ENCODE peak calls at places on chromosomes 6 and 20, in nine cellular contexts. X is anterior cingulate cortex; W is HT1080; M is iPS-NIHi11; Q is CD8-positive, alpha-beta memory T cell; G is left lung; O is left cardiac atrium; N is fibroblast of the aortic adventitia; V is activated CD4-positive, alpha-beta T cell treated with anti-CD3 and anti-CD28 coated beads for 1 hour. J is an unnamed sample.

GRCh38 chr6:166591026-166591425 is 4.5 kb upstream of the RAMACL start:
- DNase-seq in X (no peak), G (no peak), N (no peak), V (no peak), Q (no peak), O (no peak), M (no peak), W (no peak), J (no peak)

GRCh38 chr6:125206389-125206788 is 52.8 kb downstream of the TPD52L1 start:
- DNase-seq in O (no peak), G (no peak), W (no peak), V (no peak), X (no peak), Q (no peak), N (no peak), M (no peak), J (no peak)

GRCh38 chr6:134357110-134357509 is 39.2 kb upstream of the SGK1 start:
- DNase-seq in N (no peak), M (no peak), Q (no peak), O (no peak), W (no peak), G (no peak), X (no peak), V (no peak), J (peak)

GRCh38 chr20:31979713-31980426 is 11.9 kb downstream of the XKR7 start:
- DNase-seq in W (no peak), G (no peak), M (no peak), O (no peak), V (no peak), N (no peak), Q (no peak), X (no peak), J (no peak)

GRCh38 chr20:25188218-25188617 is 7.3 kb upstream of the ENTPD6 start:
- DNase-seq in V (no peak), M (no peak), Q (no peak), X (no peak), O (no peak), N (no peak), G (no peak), W (no peak), J (no peak)

GRCh38 chr20:62762376-62762775 is 33.9 kb upstream of the MRGBP start:
- DNase-seq in X (no peak), O (no peak), G (no peak), N (no peak), M (no peak), Q (no peak), W (no peak), V (no peak), J (no peak)

GRCh38 chr20:2826655-2827054 is 10.5 kb downstream of the TMEM239 start:
- DNase-seq in O (no peak), V (no peak), G (no peak), M (no peak), X (no peak), W (no peak), N (no peak), Q (no peak), J (no peak)

GRCh38 chr6:138278326-138278725 is 60.0 kb upstream of the PBOV1 start:
- DNase-seq in Q (no peak), N (peak), O (no peak), M (peak), W (peak), X (peak), V (no peak), G (no peak), J (no peak)

GRCh38 chr20:59777814-59778575 is 155.4 kb downstream of the SYCP2 start:
- DNase-seq in V (no peak), X (no peak), G (no peak), O (no peak), M (no peak), N (no peak), Q (no peak), W (no peak), J (no peak)

GRCh38 chr20:33977535-33977934 is 16.2 kb upstream of the RALY start:
- DNase-seq in X (no peak), V (no peak), W (no peak), M (no peak), G (no peak), Q (no peak), O (no peak), N (no peak), J (no peak)

GRCh38 chr6:161268526-161269210 is 5.2 kb downstream of the AGPAT4 start:
- DNase-seq in Q (no peak), W (no peak), G (no peak), O (no peak), V (no peak), N (no peak), X (no peak), M (no peak), J (no peak)